ENCODE peak calls at places on chromosomes 13 and 19, in nine cellular contexts. R is activated T-cell treated with anti-CD3 and anti-CD28 coated beads for 1 hour; S is cardiac septum; A is NCI-H1436; K is stimulated activated CD4-positive, alpha-beta T cell treated with anti-CD3 and anti-CD28 coated beads, TNF-alpha, amount 100 ng/mL, for 48 hours; T is cardiac fibroblast; U is activated T-helper 1 cell treated with anti-CD3 and anti-CD28 coated beads, Interleukin-2, amount 50 U/mL, for 16 hours; Q is HT1080; D is ELF-1. V is an unnamed sample.

GRCh38 chr13:111913790-111914189 is 153.2 kb upstream of the SOX1 start:
- DNase-seq in R (no peak), S (no peak), A (no peak), K (no peak), T (no peak), U (no peak), Q (no peak), D (no peak), V (no peak)

GRCh38 chr13:51674276-51674675 is 90.0 kb downstream of the WDFY2 start:
- DNase-seq in R (no peak), S (no peak), A (no peak), K (no peak), T (no peak), U (no peak), Q (no peak), D (peak), V (no peak)

GRCh38 chr13:48575014-48575413 is 42.1 kb upstream of the RCBTB2 start:
- DNase-seq in R (no peak), S (no peak), A (no peak), K (no peak), T (no peak), U (no peak), Q (no peak), D (no peak), V (no peak)

GRCh38 chr13:39362652-39363390 is 240.2 kb downstream of the LHFPL6 start:
- DNase-seq in R (no peak), S (no peak), A (no peak), K (no peak), T (no peak), U (no peak), Q (peak), D (no peak), V (no peak)

GRCh38 chr13:50529154-50529882 is 314.2 kb downstream of the DLEU7 start:
- DNase-seq in R (no peak), S (peak), A (peak), K (no peak), T (peak), U (no peak), Q (peak), D (peak), V (peak)

GRCh38 chr19:5003781-5004180 is 34.9 kb downstream of the KDM4B start:
- DNase-seq in R (no peak), S (no peak), A (no peak), K (no peak), T (no peak), U (no peak), Q (no peak), D (no peak), V (no peak)

GRCh38 chr13:59391696-59392095 is 772.0 kb downstream of the DIAPH3 start:
- DNase-seq in R (peak), S (no peak), A (peak), K (peak), T (peak), U (no peak), Q (peak), D (peak), V (peak)

GRCh38 chr19:33394006-33394722 is 20.7 kb downstream of the CEBPG start:
- DNase-seq in R (no peak), S (peak), A (no peak), K (no peak), T (peak), U (no peak), Q (peak), D (no peak), V (peak)

GRCh38 chr13:34044660-34045080 is 226.7 kb downstream of the RFC3 start:
- DNase-seq in R (no peak), S (no peak), A (no peak), K (no peak), T (peak), U (no peak), Q (peak), D (no peak), V (peak)

GRCh38 chr13:47094734-47095434 is 198.0 kb upstream of the HTR2A start:
- DNase-seq in R (no peak), S (no peak), A (no peak), K (no peak), T (no peak), U (no peak), Q (no peak), D (no peak), V (no peak)

V was measured in MG63.